ENCODE peak calls at places on chromosomes 5 and 9, in eight cellular contexts. W, D, I, H, Z, P, E and J are unnamed samples.

GRCh38 chr9:127698985-127699670 is 7.7 kb upstream of the CFAP157 start:
- DNase-seq in W (peak), D (no peak), I (peak), H (peak), Z (peak), P (peak), E (peak), J (no peak)

GRCh38 chr5:135538261-135538660 is 2.5 kb upstream of the NEUROG1 start:
- DNase-seq in W (no peak), D (no peak), I (no peak), H (no peak), Z (no peak), P (no peak), E (no peak), J (no peak)

GRCh38 chr9:89309608-89310485 is 1.1 kb upstream of the CKS2 start:
- DNase-seq in W (no peak), D (no peak), I (no peak), H (no peak), Z (no peak), P (peak), E (no peak), J (no peak)

GRCh38 chr5:135482383-135482933 is 30.3 kb upstream of the TIFAB start:
- DNase-seq in W (no peak), D (no peak), I (no peak), H (no peak), Z (no peak), P (no peak), E (no peak), J (peak)

GRCh38 chr5:87034562-87034961 is 233.1 kb upstream of the RASA1 start:
- DNase-seq in W (no peak), D (no peak), I (no peak), H (no peak), Z (no peak), P (no peak), E (no peak), J (no peak)

GRCh38 chr5:94025788-94026473 is 284.5 kb upstream of the POU5F2 start:
- DNase-seq in W (no peak), D (no peak), I (no peak), H (no peak), Z (no peak), P (no peak), E (no peak), J (no peak)

GRCh38 chr5:131986161-131986912 is 25.1 kb downstream of the ACSL6 start:
- DNase-seq in W (no peak), D (no peak), I (no peak), H (no peak), Z (no peak), P (no peak), E (no peak), J (no peak)

GRCh38 chr5:170907758-170908157 is 45.9 kb downstream of the RANBP17 start:
- DNase-seq in W (no peak), D (no peak), I (no peak), H (no peak), Z (no peak), P (no peak), E (no peak), J (no peak)

GRCh38 chr5:5014836-5015235 is 125.3 kb upstream of the ADAMTS16 start:
- DNase-seq in W (no peak), D (no peak), I (no peak), H (no peak), Z (no peak), P (no peak), E (peak), J (no peak)

GRCh38 chr9:19648672-19649071 is 140.2 kb downstream of the SLC24A2 start:
- DNase-seq in W (no peak), D (no peak), I (no peak), H (no peak), Z (no peak), P (no peak), E (no peak), J (no peak)

GRCh38 chr5:103114440-103114839 is 5.5 kb downstream of the GIN1 start:
- DNase-seq in W (no peak), D (no peak), I (no peak), H (no peak), Z (no peak), P (no peak), E (no peak), J (no peak)

GRCh38 chr5:54832846-54833245 is 152.5 kb downstream of the ESM1 start:
- DNase-seq in W (no peak), D (no peak), I (no peak), H (no peak), Z (no peak), P (no peak), E (no peak), J (no peak)